ENCODE peak calls at places on chromosome 6, in four cellular contexts. V, M, S and U are unnamed samples. For H3K4me1, the result is how much of the 10 kb centered on the place peaks cover.

GRCh38 chr6:145096846-145097245 is 638.5 kb downstream of the EPM2A start:
- DNase-seq in V (no peak), M (no peak), S (no peak), U (no peak)

GRCh38 chr6:163955752-163956151 is 541.2 kb downstream of the QKI start:
- DNase-seq in M (no peak), V (no peak), S (no peak), U (no peak)

GRCh38 chr6:8710668-8711431 is 275.5 kb upstream of the SLC35B3 start:
- DNase-seq in M (no peak), S (no peak), V (no peak), U (no peak)

GRCh38 chr6:77034161-77034560 is 429.1 kb downstream of the HTR1B start:
- DNase-seq in M (peak), V (no peak), S (no peak), U (no peak)

GRCh38 chr6:44625996-44626395 is 238.5 kb downstream of the CDC5L start:
- DNase-seq in V (no peak), M (no peak), S (no peak), U (no peak)

GRCh38 chr6:143193571-143194094 is 132.9 kb downstream of the AIG1 start:
- DNase-seq in V (no peak), S (no peak), M (no peak), U (no peak)

GRCh38 chr6:157223021-157223430 is 100.3 kb downstream of the TMEM242 start:
- DNase-seq in V (no peak), M (no peak), S (no peak), U (no peak)

GRCh38 chr6:35717449-35718353 is 19.1 kb upstream of the ARMC12 start:
- DNase-seq in M (no peak), V (no peak), S (no peak), U (no peak)

GRCh38 chr6:154515808-154516207 is 5.3 kb upstream of the CNKSR3 start:
- DNase-seq in V (no peak), S (no peak), M (no peak), U (no peak)

GRCh38 chr6:142372348-142372747 is 70.5 kb downstream of the ADGRG6 start:
- DNase-seq in V (no peak), S (no peak), M (no peak), U (no peak)

GRCh38 chr6:3742426-3743344 is 8.8 kb downstream of the PXDC1 start:
- DNase-seq in M (peak), S (peak), V (peak), U (peak)

GRCh38 chr6:158279615-158280014 is 32.6 kb upstream of the TULP4 start:
- DNase-seq in S (no peak), M (no peak), V (no peak), U (no peak)

GRCh38 chr6:126721581-126722145 is 381.7 kb downstream of the CENPW start:
- DNase-seq in M (no peak), S (no peak), V (no peak), U (no peak)

GRCh38 chr6:131199568-131200272 is 64.5 kb downstream of the AKAP7 start:
- DNase-seq in M (peak), S (peak), V (peak), U (peak)

GRCh38 chr6:82781805-82782204 is 283.8 kb downstream of the UBE3D start:
- DNase-seq in M (no peak), V (no peak), S (no peak), U (no peak)

GRCh38 chr6:70415247-70415646 is 1.9 kb downstream of the FAM135A start:
- DNase-seq in M (no peak), V (no peak), S (no peak), U (no peak)

GRCh38 chr6:143581835-143582480 is 70.4 kb upstream of the FUCA2 start:
- DNase-seq in M (no peak), S (no peak), V (no peak), U (no peak)

GRCh38 chr6:109045423-109046012 is 49.1 kb downstream of the SESN1 start:
- DNase-seq in M (no peak), V (no peak), S (no peak), U (no peak)

GRCh38 chr6:96923871-96924493 is 546 bp upstream of the KLHL32 start:
- DNase-seq in S (peak), V (peak), M (peak), U (no peak)

GRCh38 chr6:167350731-167351655 is 26.1 kb downstream of the TTLL2 start:
- DNase-seq in M (peak), S (peak), V (peak), U (peak)

GRCh38 chr6:16496982-16497823 is 258.8 kb downstream of the GMPR start:
- DNase-seq in M (peak), S (no peak), V (no peak), U (no peak)

GRCh38 chr6:118980063-118980462 is 45.1 kb upstream of the MCM9 start:
- DNase-seq in V (no peak), M (no peak), S (no peak), U (no peak)

GRCh38 chr6:43707767-43708166 is 20.2 kb upstream of the MRPS18A start:
- DNase-seq in S (no peak), V (no peak), M (peak), U (no peak)

GRCh38 chr6:4466260-4466659 is 309.9 kb upstream of the CDYL start:
- DNase-seq in V (no peak), M (no peak), S (no peak), U (no peak)

GRCh38 chr6:138795809-138796469 is at the start of gene ECT2L:
- DNase-seq in S (no peak), V (no peak), M (peak), U (no peak)

GRCh38 chr6:24640166-24640565 is 5.8 kb downstream of the KIAA0319 start:
- DNase-seq in M (no peak), V (no peak), S (no peak), U (no peak)

GRCh38 chr6:111399600-111399999 is 83.4 kb downstream of the REV3L start:
- DNase-seq in V (no peak), M (no peak), S (no peak), U (no peak)

GRCh38 chr6:85002847-85003246 is 238.4 kb upstream of the TBX18 start:
- DNase-seq in V (no peak), M (no peak), S (no peak), U (no peak)

GRCh38 chr6:144895313-144895712 is 610.2 kb downstream of the UTRN start:
- DNase-seq in S (no peak), M (no peak), V (no peak), U (no peak)

DNA sequence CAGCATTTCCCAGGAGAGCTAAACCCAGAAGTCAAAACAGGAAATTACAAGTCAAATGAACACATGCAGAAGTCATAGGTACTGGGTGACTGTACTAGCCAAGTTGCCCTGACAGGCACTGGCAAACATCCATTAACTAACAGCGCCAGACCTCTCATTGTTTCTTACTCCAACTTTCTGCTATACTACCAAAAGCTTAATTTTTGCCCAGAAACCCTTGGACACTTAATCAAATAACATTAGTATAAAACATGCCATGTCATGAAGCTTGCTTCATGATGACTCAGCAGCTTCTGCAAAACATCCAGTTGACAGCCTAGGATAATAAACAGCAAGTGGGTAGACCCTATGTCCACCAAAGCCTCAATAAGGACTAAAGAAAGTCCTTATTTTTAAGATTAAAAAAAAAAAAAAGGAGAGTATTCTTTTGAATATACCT is 3.5 kb downstream of the NUP153 start:
- DNase-seq in V (no peak), M (no peak), S (no peak), U (peak)
- H3K27ac ChIP-seq in V (no peak), M (no peak), S (peak), U (no peak)

GRCh38 chr6:54109611-54110010 is 1.6 kb upstream of the MLIP start:
- DNase-seq in M (no peak), S (no peak), V (no peak), U (no peak)

GRCh38 chr6:54115966-54116365 is 4.7 kb downstream of the MLIP start:
- DNase-seq in M (no peak), V (no peak), S (no peak), U (no peak)

GRCh38 chr6:54111341-54111740 is at the start of gene MLIP:
- DNase-seq in M (peak), V (no peak), S (no peak), U (no peak)

GRCh38 chr6:54114991-54115390 is 3.7 kb downstream of the MLIP start:
- DNase-seq in V (no peak), M (no peak), S (no peak), U (no peak)

DNA sequence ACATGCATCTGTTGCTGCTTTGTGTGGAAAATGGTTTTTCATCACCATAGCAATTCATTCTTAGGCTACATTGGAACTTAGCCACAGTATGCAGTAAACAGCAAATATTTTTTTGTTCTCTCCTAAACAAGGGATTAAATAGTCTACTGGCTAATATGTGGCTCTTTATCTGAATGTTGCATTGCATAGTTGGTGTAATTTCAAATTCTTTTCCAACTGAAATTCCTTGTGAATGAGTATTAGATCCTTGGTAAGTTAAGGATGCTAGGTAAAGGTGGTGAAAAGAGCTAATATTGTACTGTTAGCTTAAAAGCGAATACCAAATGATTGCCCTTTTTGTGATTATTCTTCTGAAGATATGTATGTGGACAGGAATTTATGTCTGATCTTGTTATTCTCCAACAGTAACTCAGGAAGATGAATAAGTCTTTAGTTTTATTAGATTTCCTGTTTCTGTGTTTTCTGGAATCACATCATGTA is 968 bp downstream of the MLIP start:
- DNase-seq in V (no peak), S (no peak), M (no peak), U (no peak)
- H3K4me1 ChIP-seq in V (under half), S (under half), M (under half), U (under half)

GRCh38 chr6:34423254-34423653 is 2.6 kb downstream of the RPS10 start:
- DNase-seq in M (no peak), V (no peak), S (no peak), U (no peak)
- H3K27ac ChIP-seq in M (no peak), V (no peak), S (no peak), U (no peak)

GRCh38 chr6:107658920-107659879 is 164.9 kb downstream of the SCML4 start:
- DNase-seq in M (no peak), V (no peak), S (no peak), U (no peak)
- H3K4me1 ChIP-seq in M (under half), V (under half), S (under half), U (under half)

GRCh38 chr6:149728499-149729234 is 10.8 kb upstream of the LATS1 start:
- DNase-seq in M (no peak), S (no peak), V (no peak), U (no peak)
- H3K27ac ChIP-seq in M (no peak), S (peak), V (no peak), U (no peak)

DNA sequence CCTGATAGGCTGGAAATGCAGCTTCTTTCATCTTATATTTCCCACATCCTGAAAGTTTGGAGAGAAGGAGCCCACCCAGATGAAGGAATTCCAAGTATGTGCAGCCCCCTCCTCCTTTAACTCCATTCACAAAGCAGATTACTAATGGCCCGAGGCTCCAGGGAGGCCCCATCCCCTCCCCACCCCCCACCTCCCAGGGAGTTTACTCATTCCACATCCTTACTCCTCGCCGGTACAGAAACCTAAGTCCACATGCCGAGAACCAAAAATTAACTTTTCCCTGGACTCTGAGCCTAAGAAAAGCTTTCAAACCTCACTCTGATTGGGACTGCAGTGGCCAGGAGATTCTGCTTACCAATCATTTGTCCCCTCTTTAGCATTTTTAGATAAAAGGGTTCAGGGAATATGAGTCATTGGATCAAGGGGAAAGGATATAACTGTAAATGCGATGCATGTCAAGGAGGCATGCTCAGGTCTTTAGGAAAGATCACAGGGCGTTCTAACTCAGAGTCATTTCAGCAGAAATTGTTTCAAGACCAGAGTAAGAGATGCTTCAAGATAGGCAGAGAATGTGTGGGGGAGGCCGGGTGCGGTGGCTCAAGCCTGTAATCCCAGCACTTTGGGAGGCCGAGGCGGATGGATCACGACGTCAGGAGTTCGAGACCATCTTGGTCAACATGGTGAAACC is 31.9 kb upstream of the PIM1 start:
- DNase-seq in S (no peak), M (no peak), V (no peak), U (no peak)
- H3K4me1 ChIP-seq in S (under half), M (under half), V (under half), U (half or more)

GRCh38 chr6:137172734-137173431 is 561 bp downstream of the IL22RA2 start:
- DNase-seq in V (no peak), M (no peak), S (no peak), U (no peak)

GRCh38 chr6:137177611-137178010 is 4.2 kb upstream of the IL22RA2 start:
- DNase-seq in V (no peak), S (no peak), M (no peak), U (no peak)

GRCh38 chr6:137173501-137173900 is at the start of gene IL22RA2:
- DNase-seq in M (no peak), S (no peak), V (no peak), U (no peak)

GRCh38 chr6:137176729-137177128 is 3.3 kb upstream of the IL22RA2 start:
- DNase-seq in M (no peak), V (no peak), S (no peak), U (no peak)

GRCh38 chr6:137175157-137175889 is 1.9 kb upstream of the IL22RA2 start:
- DNase-seq in M (no peak), S (no peak), V (no peak), U (no peak)
- H3K27ac ChIP-seq in M (no peak), S (no peak), V (no peak), U (no peak)